ENCODE peak calls at places on chromosomes 11 and 22, in six cellular contexts. One of them, this sample, is unnamed. For H3K27me3, the result is how much of the 10 kb centered on the place peaks cover.

GRCh38 chr11:65425105-65425970 is 2.7 kb downstream of the NEAT1 start:
- DNase-seq in mesenchymal stem cell: peak
- DNase-seq in fibroblast of lung: peak
- DNase-seq in endodermal cell: peak
- DNase-seq in adipocyte: peak
- DNase-seq in mesendoderm: peak
- DNase-seq in this sample: peak

GRCh38 chr11:8814209-8814922 is 96.6 kb upstream of the AKIP1 start:
- DNase-seq in mesenchymal stem cell: peak
- DNase-seq in fibroblast of lung: peak
- DNase-seq in endodermal cell: peak
- DNase-seq in adipocyte: no peak
- DNase-seq in mesendoderm: peak
- DNase-seq in this sample: peak

GRCh38 chr11:68258363-68258765 is 13.4 kb downstream of the C11orf24 start:
- DNase-seq in mesenchymal stem cell: no peak
- DNase-seq in fibroblast of lung: no peak
- DNase-seq in endodermal cell: no peak
- DNase-seq in adipocyte: no peak
- DNase-seq in mesendoderm: no peak
- DNase-seq in this sample: no peak

GRCh38 chr22:41664951-41665350 is 23.7 kb downstream of the SNU13 start:
- DNase-seq in mesenchymal stem cell: no peak
- DNase-seq in fibroblast of lung: no peak
- DNase-seq in endodermal cell: no peak
- DNase-seq in adipocyte: no peak
- DNase-seq in mesendoderm: no peak
- DNase-seq in this sample: no peak

GRCh38 chr22:39634530-39635399 is 64.2 kb downstream of the CACNA1I start:
- DNase-seq in mesenchymal stem cell: peak
- DNase-seq in fibroblast of lung: peak
- DNase-seq in endodermal cell: peak
- DNase-seq in adipocyte: peak
- DNase-seq in mesendoderm: peak
- DNase-seq in this sample: peak

GRCh38 chr11:66100272-66101037 is 30.4 kb downstream of the PACS1 start:
- DNase-seq in mesenchymal stem cell: no peak
- DNase-seq in fibroblast of lung: peak
- DNase-seq in endodermal cell: no peak
- DNase-seq in adipocyte: no peak
- DNase-seq in mesendoderm: no peak
- DNase-seq in this sample: no peak

GRCh38 chr22:41237707-41238569 is 2.8 kb downstream of the CHADL start:
- DNase-seq in mesenchymal stem cell: peak
- DNase-seq in fibroblast of lung: peak
- DNase-seq in endodermal cell: peak
- DNase-seq in adipocyte: peak
- DNase-seq in mesendoderm: peak
- DNase-seq in this sample: peak

GRCh38 chr11:116990061-116990473 is 108.2 kb downstream of the SIK3 start:
- DNase-seq in mesenchymal stem cell: peak
- DNase-seq in fibroblast of lung: peak
- DNase-seq in endodermal cell: no peak
- DNase-seq in adipocyte: peak
- DNase-seq in mesendoderm: no peak
- DNase-seq in this sample: peak

GRCh38 chr22:40325315-40325714 is 21.0 kb upstream of the ADSL start:
- DNase-seq in mesenchymal stem cell: no peak
- DNase-seq in fibroblast of lung: no peak
- DNase-seq in endodermal cell: peak
- DNase-seq in adipocyte: no peak
- DNase-seq in mesendoderm: no peak
- DNase-seq in this sample: no peak

GRCh38 chr11:75593337-75593915 is 31.4 kb downstream of the SERPINH1 start:
- DNase-seq in mesenchymal stem cell: no peak
- DNase-seq in fibroblast of lung: no peak
- DNase-seq in endodermal cell: no peak
- DNase-seq in adipocyte: peak
- DNase-seq in mesendoderm: no peak
- DNase-seq in this sample: no peak

GRCh38 chr11:76206327-76207081 is at the start of gene WNT11:
- DNase-seq in mesenchymal stem cell: peak
- DNase-seq in fibroblast of lung: peak
- DNase-seq in endodermal cell: peak
- DNase-seq in adipocyte: peak
- DNase-seq in mesendoderm: peak
- DNase-seq in this sample: peak

GRCh38 chr11:131609921-131610320 is 239.5 kb downstream of the NTM start:
- DNase-seq in mesenchymal stem cell: no peak
- DNase-seq in fibroblast of lung: peak
- DNase-seq in endodermal cell: no peak
- DNase-seq in adipocyte: no peak
- DNase-seq in mesendoderm: no peak
- DNase-seq in this sample: no peak

GRCh38 chr11:69642549-69642912 is 1.6 kb downstream of the CCND1 start:
- DNase-seq in mesenchymal stem cell: no peak
- DNase-seq in fibroblast of lung: no peak
- DNase-seq in endodermal cell: no peak
- DNase-seq in adipocyte: peak
- DNase-seq in mesendoderm: no peak
- DNase-seq in this sample: no peak

GRCh38 chr11:120136356-120136755 is 1.6 kb downstream of the TRIM29 start:
- DNase-seq in mesenchymal stem cell: no peak
- DNase-seq in fibroblast of lung: no peak
- DNase-seq in endodermal cell: no peak
- DNase-seq in adipocyte: no peak
- DNase-seq in mesendoderm: no peak
- DNase-seq in this sample: no peak

GRCh38 chr11:65500262-65501004 is 1.6 kb downstream of the MALAT1 start:
- DNase-seq in mesenchymal stem cell: peak
- DNase-seq in fibroblast of lung: peak
- DNase-seq in endodermal cell: peak
- DNase-seq in adipocyte: peak
- DNase-seq in mesendoderm: peak
- DNase-seq in this sample: peak

GRCh38 chr11:2520736-2521035 is 75.9 kb downstream of the KCNQ1 start:
- DNase-seq in mesenchymal stem cell: no peak
- DNase-seq in fibroblast of lung: no peak
- DNase-seq in endodermal cell: peak
- DNase-seq in adipocyte: no peak
- DNase-seq in mesendoderm: peak
- DNase-seq in this sample: no peak

GRCh38 chr22:31093956-31094622 is 13.0 kb downstream of the SMTN start:
- DNase-seq in mesenchymal stem cell: no peak
- DNase-seq in fibroblast of lung: no peak
- DNase-seq in endodermal cell: peak
- DNase-seq in adipocyte: no peak
- DNase-seq in mesendoderm: no peak
- DNase-seq in this sample: no peak

GRCh38 chr22:30301995-30302809 is 12.9 kb upstream of the CASTOR1 start:
- DNase-seq in mesenchymal stem cell: peak
- DNase-seq in fibroblast of lung: peak
- DNase-seq in endodermal cell: no peak
- DNase-seq in adipocyte: peak
- DNase-seq in mesendoderm: no peak
- DNase-seq in this sample: peak

GRCh38 chr11:67268036-67268683 is 1.9 kb downstream of the GRK2 start:
- DNase-seq in mesenchymal stem cell: no peak
- DNase-seq in fibroblast of lung: no peak
- DNase-seq in endodermal cell: no peak
- DNase-seq in adipocyte: no peak
- DNase-seq in mesendoderm: no peak
- DNase-seq in this sample: no peak

GRCh38 chr22:24140357-24140756 is 40.9 kb upstream of the SUSD2 start:
- DNase-seq in mesenchymal stem cell: no peak
- DNase-seq in fibroblast of lung: no peak
- DNase-seq in endodermal cell: no peak
- DNase-seq in adipocyte: no peak
- DNase-seq in mesendoderm: no peak
- DNase-seq in this sample: no peak

GRCh38 chr11:76669901-76670474 is 559 bp downstream of the LRRC32 start:
- DNase-seq in mesenchymal stem cell: peak
- DNase-seq in fibroblast of lung: peak
- DNase-seq in endodermal cell: peak
- DNase-seq in adipocyte: peak
- DNase-seq in mesendoderm: no peak
- DNase-seq in this sample: no peak

GRCh38 chr22:40436460-40437431 is 66.4 kb downstream of the SGSM3 start:
- DNase-seq in mesenchymal stem cell: peak
- DNase-seq in fibroblast of lung: peak
- DNase-seq in endodermal cell: peak
- DNase-seq in adipocyte: peak
- DNase-seq in mesendoderm: peak
- DNase-seq in this sample: peak

GRCh38 chr11:35303596-35304392 is 115.6 kb downstream of the SLC1A2 start:
- DNase-seq in mesenchymal stem cell: peak
- DNase-seq in fibroblast of lung: peak
- DNase-seq in endodermal cell: no peak
- DNase-seq in adipocyte: peak
- DNase-seq in mesendoderm: no peak
- DNase-seq in this sample: peak

GRCh38 chr11:15568440-15568839 is 453.7 kb downstream of the INSC start:
- DNase-seq in mesenchymal stem cell: no peak
- DNase-seq in fibroblast of lung: no peak
- DNase-seq in endodermal cell: no peak
- DNase-seq in adipocyte: no peak
- DNase-seq in mesendoderm: no peak
- DNase-seq in this sample: no peak

GRCh38 chr11:9090488-9091043 is 833 bp downstream of the SCUBE2 start:
- DNase-seq in mesenchymal stem cell: peak
- DNase-seq in fibroblast of lung: no peak
- DNase-seq in endodermal cell: no peak
- DNase-seq in adipocyte: no peak
- DNase-seq in mesendoderm: no peak
- DNase-seq in this sample: no peak

GRCh38 chr11:19696073-19696472 is 16.6 kb upstream of the NAV2 start:
- DNase-seq in mesenchymal stem cell: no peak
- DNase-seq in fibroblast of lung: no peak
- DNase-seq in endodermal cell: no peak
- DNase-seq in adipocyte: no peak
- DNase-seq in mesendoderm: no peak
- DNase-seq in this sample: no peak
- H3K9ac ChIP-seq in mesenchymal stem cell: no peak
- H3K9ac ChIP-seq in fibroblast of lung: no peak
- H3K9ac ChIP-seq in endodermal cell: no peak
- H3K9ac ChIP-seq in adipocyte: no peak
- H3K9ac ChIP-seq in mesendoderm: no peak
- H3K9ac ChIP-seq in this sample: no peak

DNA sequence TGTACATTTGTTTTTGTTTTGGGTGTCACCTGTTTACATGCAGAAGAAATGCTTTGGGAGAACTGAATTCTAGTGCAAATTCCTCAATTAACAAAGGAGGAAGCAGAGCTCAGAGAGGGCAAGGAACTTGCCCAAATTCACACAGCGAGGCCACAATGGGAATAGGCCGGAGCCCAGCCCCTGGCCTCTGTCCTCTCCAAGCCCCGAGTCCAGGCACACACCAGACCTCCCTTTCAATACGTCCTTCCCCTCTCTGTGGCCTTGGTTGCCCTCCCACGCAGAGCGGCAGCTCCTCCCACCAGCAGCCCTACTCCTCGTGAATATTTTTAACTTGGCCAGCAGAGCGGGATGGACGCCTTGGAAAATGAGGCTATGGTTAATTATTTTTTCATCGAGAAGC is 1.5 kb upstream of the CARD10 start:
- DNase-seq in mesenchymal stem cell: no peak
- DNase-seq in fibroblast of lung: no peak
- DNase-seq in endodermal cell: no peak
- DNase-seq in adipocyte: no peak
- DNase-seq in mesendoderm: no peak
- DNase-seq in this sample: no peak
- H3K27me3 ChIP-seq in mesenchymal stem cell: under half
- H3K27me3 ChIP-seq in fibroblast of lung: under half
- H3K27me3 ChIP-seq in endodermal cell: under half
- H3K27me3 ChIP-seq in adipocyte: under half
- H3K27me3 ChIP-seq in mesendoderm: under half
- H3K27me3 ChIP-seq in this sample: under half

DNA sequence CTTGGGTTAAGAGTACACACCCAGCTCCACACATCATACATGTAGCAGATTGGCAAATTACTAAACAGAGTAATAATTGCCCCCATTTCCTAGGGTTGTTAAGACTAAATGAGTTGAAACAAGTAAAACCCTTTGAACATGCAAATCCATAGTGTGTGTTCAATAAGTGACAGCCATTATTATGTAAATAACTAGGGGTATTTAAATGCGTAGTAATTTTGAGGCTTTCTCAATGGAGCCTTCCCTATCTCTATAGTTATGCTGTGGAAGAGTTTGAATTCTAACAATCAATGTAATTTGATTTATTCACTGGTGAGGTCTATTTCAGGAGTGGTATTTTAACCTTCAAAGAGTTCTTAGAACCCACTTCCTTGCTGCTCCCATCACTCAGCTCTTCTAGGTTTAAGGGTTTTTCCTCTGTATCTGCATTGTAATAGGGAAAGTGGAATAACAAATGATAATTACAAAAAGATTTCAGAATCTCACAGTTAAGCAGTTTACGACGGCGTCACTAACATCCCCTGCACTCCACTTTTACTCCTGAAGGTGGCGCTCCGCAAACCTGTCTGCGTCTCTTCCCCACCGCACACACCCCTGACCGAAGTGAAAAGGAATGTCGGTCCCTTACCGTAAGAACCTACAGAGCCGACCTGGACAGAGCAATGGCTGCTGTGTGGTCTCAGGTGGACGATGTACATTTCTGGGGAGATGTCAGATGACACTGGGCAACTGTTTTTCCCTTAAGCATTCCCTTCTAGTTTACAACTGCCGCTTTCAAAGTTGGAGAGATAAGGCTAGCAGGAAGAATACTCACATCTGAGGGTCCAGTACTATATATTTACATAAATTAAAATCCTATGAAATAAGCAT is 80.8 kb downstream of the ZC3H12C start:
- DNase-seq in mesenchymal stem cell: peak
- DNase-seq in fibroblast of lung: peak
- DNase-seq in endodermal cell: peak
- DNase-seq in adipocyte: peak
- DNase-seq in mesendoderm: peak
- DNase-seq in this sample: peak
- H3K9ac ChIP-seq in mesenchymal stem cell: peak
- H3K9ac ChIP-seq in fibroblast of lung: no peak
- H3K9ac ChIP-seq in endodermal cell: no peak
- H3K9ac ChIP-seq in adipocyte: peak
- H3K9ac ChIP-seq in mesendoderm: peak
- H3K9ac ChIP-seq in this sample: no peak

GRCh38 chr22:49628351-49629023 is 199.2 kb downstream of the BRD1 start:
- DNase-seq in mesenchymal stem cell: no peak
- DNase-seq in fibroblast of lung: no peak
- DNase-seq in endodermal cell: no peak
- DNase-seq in adipocyte: no peak
- DNase-seq in mesendoderm: no peak
- DNase-seq in this sample: no peak

GRCh38 chr22:49629586-49630447 is 197.9 kb downstream of the BRD1 start:
- DNase-seq in mesenchymal stem cell: no peak
- DNase-seq in fibroblast of lung: no peak
- DNase-seq in endodermal cell: no peak
- DNase-seq in adipocyte: no peak
- DNase-seq in mesendoderm: no peak
- DNase-seq in this sample: no peak

GRCh38 chr22:49629024-49629570 is 198.6 kb downstream of the BRD1 start:
- DNase-seq in mesenchymal stem cell: no peak
- DNase-seq in fibroblast of lung: no peak
- DNase-seq in endodermal cell: no peak
- DNase-seq in adipocyte: no peak
- DNase-seq in mesendoderm: no peak
- DNase-seq in this sample: no peak

GRCh38 chr22:49632199-49633009 is 195.3 kb downstream of the BRD1 start:
- DNase-seq in mesenchymal stem cell: peak
- DNase-seq in fibroblast of lung: peak
- DNase-seq in endodermal cell: peak
- DNase-seq in adipocyte: peak
- DNase-seq in mesendoderm: peak
- DNase-seq in this sample: peak

GRCh38 chr22:49630448-49630946 is 197.2 kb downstream of the BRD1 start:
- DNase-seq in mesenchymal stem cell: no peak
- DNase-seq in fibroblast of lung: no peak
- DNase-seq in endodermal cell: no peak
- DNase-seq in adipocyte: no peak
- DNase-seq in mesendoderm: no peak
- DNase-seq in this sample: no peak
- H3K27me3 ChIP-seq in mesenchymal stem cell: under half
- H3K27me3 ChIP-seq in fibroblast of lung: under half
- H3K27me3 ChIP-seq in endodermal cell: under half
- H3K27me3 ChIP-seq in adipocyte: under half
- H3K27me3 ChIP-seq in mesendoderm: under half
- H3K27me3 ChIP-seq in this sample: under half

This sample was measured in mammary epithelial cell.